ENCODE peak calls at places on chromosome 18, in nine cellular contexts. T is NCI-H1694 treated with DMSO at 0.1 percent for 48 hours; X is GDM1; V is IMR-90; A is T-helper 1 cell; U is activated T-cell treated with anti-CD3 and anti-CD28 coated beads, Interleukin-2, amount 50 U/mL, for 48 hours; K is HAP-1; I is CD8-positive, alpha-beta T cell; B is naive thymus-derived CD8-positive, alpha-beta T cell. Q is an unnamed sample.
A peak's percentile ranks its signal among the peaks of the same experiment; 100 is the strongest.

GRCh38 chr18:33440384-33441043 is at the start of gene CCDC178:
- DNase-seq in T (peak; percentile 61), V (peak; percentile 4), X (no peak), I (no peak), U (no peak), B (no peak), A (no peak), K (no peak), Q (no peak)

GRCh38 chr18:55048892-55049291 is 89.6 kb upstream of the CCDC68 start:
- DNase-seq in V (peak; percentile 65), U (no peak), X (no peak), I (no peak), K (no peak), A (no peak), T (no peak), B (no peak), Q (no peak)

GRCh38 chr18:59823611-59824195 is 76.1 kb upstream of the PMAIP1 start:
- DNase-seq in V (peak; percentile 80), I (no peak), K (peak; percentile 40), U (peak; percentile 65), A (no peak), B (no peak), X (peak; percentile 10), T (peak; percentile 40), Q (no peak)

GRCh38 chr18:55907352-55908045 is 319.5 kb upstream of the TCF4 start:
- DNase-seq in I (no peak), T (no peak), K (no peak), A (no peak), U (no peak), X (no peak), V (peak; percentile 13), B (no peak), Q (no peak)

GRCh38 chr18:42893991-42894390 is 221.5 kb downstream of the RIT2 start:
- DNase-seq in X (no peak), A (no peak), U (no peak), K (no peak), V (no peak), B (no peak), I (no peak), T (no peak), Q (no peak)

GRCh38 chr18:56789004-56789888 is 138.1 kb downstream of the WDR7 start:
- DNase-seq in X (peak; percentile 7), U (peak; percentile 54), A (no peak), V (peak; percentile 13), B (peak; percentile 1), K (peak; percentile 47), T (no peak), I (no peak), Q (no peak)

GRCh38 chr18:12377556-12378553 is 828 bp upstream of the AFG3L2 start:
- DNase-seq in V (no peak), A (no peak), T (no peak), X (no peak), K (no peak), B (no peak), U (no peak), I (no peak), Q (no peak)

GRCh38 chr18:48021273-48021914 is 90.9 kb upstream of the SMAD2 start:
- DNase-seq in T (no peak), B (no peak), X (no peak), K (no peak), V (no peak), A (no peak), I (no peak), U (no peak), Q (no peak)

GRCh38 chr18:23662309-23663263 is at the start of gene ANKRD29:
- DNase-seq in V (no peak), T (peak; percentile 10), U (peak; percentile 46), B (peak; percentile 53), I (peak; percentile 41), A (peak; percentile 27), X (peak; percentile 34), K (no peak), Q (peak; percentile 19)

GRCh38 chr18:38427234-38427633 is 861.6 kb upstream of the CELF4 start:
- DNase-seq in A (no peak), B (no peak), I (no peak), K (peak; percentile 10), V (no peak), T (peak; percentile 17), U (no peak), X (peak; percentile 26), Q (no peak)

GRCh38 chr18:67428805-67429204 is 87.7 kb downstream of the DSEL start:
- DNase-seq in T (no peak), U (no peak), V (peak; percentile 82), K (no peak), A (no peak), B (no peak), I (no peak), X (no peak), Q (no peak)

GRCh38 chr18:54191352-54191751 is 33.1 kb downstream of the MBD2 start:
- DNase-seq in T (no peak), B (no peak), A (no peak), I (no peak), X (no peak), V (no peak), U (no peak), K (no peak), Q (no peak)

GRCh38 chr18:31819106-31819924 is 58.6 kb upstream of the SLC25A52 start:
- DNase-seq in V (peak; percentile 52), X (peak; percentile 33), B (peak; percentile 12), T (peak; percentile 15), I (no peak), A (no peak), K (peak; percentile 75), U (no peak), Q (no peak)

GRCh38 chr18:6261938-6262337 is 152.8 kb downstream of the L3MBTL4 start:
- DNase-seq in V (no peak), T (no peak), A (no peak), U (no peak), B (no peak), I (no peak), X (no peak), K (no peak), Q (no peak)

Q was measured in effector CD4-positive, alpha-beta T cell.